ENCODE peak calls at places on chromosomes 3 and 15, in five cellular contexts. One of them, this sample, is unnamed.

GRCh38 chr3:31170932-31171670 is 276.6 kb upstream of the GADL1 start:
- DNase-seq in sigmoid colon: no peak
- DNase-seq in HepG2: no peak
- DNase-seq in H1: no peak
- DNase-seq in foreskin fibroblast: peak
- DNase-seq in this sample: no peak

GRCh38 chr3:184092199-184092598 is 4.7 kb upstream of the HTR3E start:
- DNase-seq in sigmoid colon: no peak
- DNase-seq in HepG2: no peak
- DNase-seq in H1: no peak
- DNase-seq in foreskin fibroblast: no peak
- DNase-seq in this sample: no peak

GRCh38 chr15:41629436-41629835 is 30.8 kb upstream of the MGA start:
- DNase-seq in sigmoid colon: no peak
- DNase-seq in HepG2: no peak
- DNase-seq in H1: no peak
- DNase-seq in foreskin fibroblast: no peak
- DNase-seq in this sample: no peak

GRCh38 chr15:84747423-84748273 is 744 bp upstream of the ZNF592 start:
- DNase-seq in sigmoid colon: peak
- DNase-seq in HepG2: peak
- DNase-seq in H1: no peak
- DNase-seq in foreskin fibroblast: peak
- DNase-seq in this sample: peak

GRCh38 chr3:117692416-117692995 is 982.9 kb downstream of the TUSC7 start:
- DNase-seq in sigmoid colon: no peak
- DNase-seq in HepG2: no peak
- DNase-seq in H1: no peak
- DNase-seq in foreskin fibroblast: peak
- DNase-seq in this sample: no peak

GRCh38 chr3:45043715-45044299 is 17.7 kb downstream of the CLEC3B start:
- DNase-seq in sigmoid colon: no peak
- DNase-seq in HepG2: no peak
- DNase-seq in H1: no peak
- DNase-seq in foreskin fibroblast: peak
- DNase-seq in this sample: no peak

GRCh38 chr15:43903864-43904290 is 77.1 kb downstream of the WDR76 start:
- DNase-seq in sigmoid colon: no peak
- DNase-seq in HepG2: peak
- DNase-seq in H1: peak
- DNase-seq in foreskin fibroblast: peak
- DNase-seq in this sample: peak

GRCh38 chr15:34102175-34102925 is 467 bp downstream of the PGBD4 start:
- DNase-seq in sigmoid colon: no peak
- DNase-seq in HepG2: no peak
- DNase-seq in H1: no peak
- DNase-seq in foreskin fibroblast: no peak
- DNase-seq in this sample: no peak

GRCh38 chr3:45343947-45344346 is 44.4 kb upstream of the LARS2 start:
- DNase-seq in sigmoid colon: no peak
- DNase-seq in HepG2: peak
- DNase-seq in H1: no peak
- DNase-seq in foreskin fibroblast: no peak
- DNase-seq in this sample: no peak

GRCh38 chr3:147616998-147617619 is 207.9 kb downstream of the ZIC1 start:
- DNase-seq in sigmoid colon: no peak
- DNase-seq in HepG2: peak
- DNase-seq in H1: no peak
- DNase-seq in foreskin fibroblast: peak
- DNase-seq in this sample: no peak

GRCh38 chr3:58497074-58497473 is 5.2 kb downstream of the KCTD6 start:
- DNase-seq in sigmoid colon: no peak
- DNase-seq in HepG2: no peak
- DNase-seq in H1: no peak
- DNase-seq in foreskin fibroblast: peak
- DNase-seq in this sample: no peak

GRCh38 chr3:132749786-132750185 is 27.6 kb upstream of the NPHP3 start:
- DNase-seq in sigmoid colon: no peak
- DNase-seq in HepG2: no peak
- DNase-seq in H1: no peak
- DNase-seq in foreskin fibroblast: peak
- DNase-seq in this sample: no peak

GRCh38 chr15:67176195-67176971 is 78.1 kb downstream of the AAGAB start:
- DNase-seq in sigmoid colon: no peak
- DNase-seq in HepG2: no peak
- DNase-seq in H1: no peak
- DNase-seq in foreskin fibroblast: no peak
- DNase-seq in this sample: no peak

GRCh38 chr3:37559461-37559860 is 302.2 kb upstream of the CTDSPL start:
- DNase-seq in sigmoid colon: no peak
- DNase-seq in HepG2: no peak
- DNase-seq in H1: no peak
- DNase-seq in foreskin fibroblast: peak
- DNase-seq in this sample: no peak

GRCh38 chr3:37210230-37210629 is 35.8 kb upstream of the LRRFIP2 start:
- DNase-seq in sigmoid colon: no peak
- DNase-seq in HepG2: no peak
- DNase-seq in H1: no peak
- DNase-seq in foreskin fibroblast: peak
- DNase-seq in this sample: no peak

GRCh38 chr3:153029350-153029749 is 132.7 kb upstream of the RAP2B start:
- DNase-seq in sigmoid colon: no peak
- DNase-seq in HepG2: no peak
- DNase-seq in H1: no peak
- DNase-seq in foreskin fibroblast: peak
- DNase-seq in this sample: no peak

GRCh38 chr3:127074900-127075360 is 92.0 kb downstream of the PLXNA1 start:
- DNase-seq in sigmoid colon: peak
- DNase-seq in HepG2: no peak
- DNase-seq in H1: no peak
- DNase-seq in foreskin fibroblast: peak
- DNase-seq in this sample: no peak

GRCh38 chr3:61589856-61590255 is 28.5 kb downstream of the PTPRG start:
- DNase-seq in sigmoid colon: no peak
- DNase-seq in HepG2: no peak
- DNase-seq in H1: no peak
- DNase-seq in foreskin fibroblast: peak
- DNase-seq in this sample: no peak

GRCh38 chr3:147773236-147773635 is 364.1 kb downstream of the ZIC1 start:
- DNase-seq in sigmoid colon: no peak
- DNase-seq in HepG2: no peak
- DNase-seq in H1: no peak
- DNase-seq in foreskin fibroblast: no peak
- DNase-seq in this sample: no peak

GRCh38 chr3:72176537-72177041 is 391.6 kb upstream of the PROK2 start:
- DNase-seq in sigmoid colon: no peak
- DNase-seq in HepG2: no peak
- DNase-seq in H1: no peak
- DNase-seq in foreskin fibroblast: no peak
- DNase-seq in this sample: no peak

GRCh38 chr3:101279765-101280385 is 40.5 kb downstream of the IMPG2 start:
- DNase-seq in sigmoid colon: no peak
- DNase-seq in HepG2: no peak
- DNase-seq in H1: no peak
- DNase-seq in foreskin fibroblast: peak
- DNase-seq in this sample: no peak

GRCh38 chr15:78811124-78811824 is at the start of gene ADAMTS7:
- DNase-seq in sigmoid colon: peak
- DNase-seq in HepG2: no peak
- DNase-seq in H1: peak
- DNase-seq in foreskin fibroblast: peak
- DNase-seq in this sample: peak

GRCh38 chr3:114899186-114899931 is 247.7 kb downstream of the ZBTB20 start:
- DNase-seq in sigmoid colon: no peak
- DNase-seq in HepG2: peak
- DNase-seq in H1: no peak
- DNase-seq in foreskin fibroblast: no peak
- DNase-seq in this sample: no peak

GRCh38 chr3:47006145-47006651 is 26.7 kb downstream of the NBEAL2 start:
- DNase-seq in sigmoid colon: no peak
- DNase-seq in HepG2: no peak
- DNase-seq in H1: no peak
- DNase-seq in foreskin fibroblast: no peak
- DNase-seq in this sample: no peak

GRCh38 chr15:71353171-71353570 is 237.9 kb downstream of the THSD4 start:
- DNase-seq in sigmoid colon: no peak
- DNase-seq in HepG2: no peak
- DNase-seq in H1: no peak
- DNase-seq in foreskin fibroblast: peak
- DNase-seq in this sample: no peak

GRCh38 chr15:36469567-36469966 is 109.9 kb upstream of the CDIN1 start:
- DNase-seq in sigmoid colon: no peak
- DNase-seq in HepG2: no peak
- DNase-seq in H1: no peak
- DNase-seq in foreskin fibroblast: peak
- DNase-seq in this sample: no peak

GRCh38 chr3:72008226-72008996 is 223.5 kb upstream of the PROK2 start:
- DNase-seq in sigmoid colon: no peak
- DNase-seq in HepG2: no peak
- DNase-seq in H1: no peak
- DNase-seq in foreskin fibroblast: peak
- DNase-seq in this sample: no peak

GRCh38 chr3:177335728-177336127 is 138.4 kb upstream of the TBL1XR1 start:
- DNase-seq in sigmoid colon: no peak
- DNase-seq in HepG2: no peak
- DNase-seq in H1: no peak
- DNase-seq in foreskin fibroblast: peak
- DNase-seq in this sample: no peak

GRCh38 chr3:23966308-23966707 is 21.2 kb downstream of the NR1D2 start:
- DNase-seq in sigmoid colon: no peak
- DNase-seq in HepG2: no peak
- DNase-seq in H1: no peak
- DNase-seq in foreskin fibroblast: peak
- DNase-seq in this sample: no peak

GRCh38 chr15:39321977-39322376 is 258.9 kb upstream of the THBS1 start:
- DNase-seq in sigmoid colon: no peak
- DNase-seq in HepG2: no peak
- DNase-seq in H1: no peak
- DNase-seq in foreskin fibroblast: no peak
- DNase-seq in this sample: no peak
- H3K4me3 ChIP-seq in sigmoid colon: no peak
- H3K4me3 ChIP-seq in HepG2: no peak
- H3K4me3 ChIP-seq in H1: no peak
- H3K4me3 ChIP-seq in foreskin fibroblast: no peak
- H3K4me3 ChIP-seq in this sample: no peak

DNA sequence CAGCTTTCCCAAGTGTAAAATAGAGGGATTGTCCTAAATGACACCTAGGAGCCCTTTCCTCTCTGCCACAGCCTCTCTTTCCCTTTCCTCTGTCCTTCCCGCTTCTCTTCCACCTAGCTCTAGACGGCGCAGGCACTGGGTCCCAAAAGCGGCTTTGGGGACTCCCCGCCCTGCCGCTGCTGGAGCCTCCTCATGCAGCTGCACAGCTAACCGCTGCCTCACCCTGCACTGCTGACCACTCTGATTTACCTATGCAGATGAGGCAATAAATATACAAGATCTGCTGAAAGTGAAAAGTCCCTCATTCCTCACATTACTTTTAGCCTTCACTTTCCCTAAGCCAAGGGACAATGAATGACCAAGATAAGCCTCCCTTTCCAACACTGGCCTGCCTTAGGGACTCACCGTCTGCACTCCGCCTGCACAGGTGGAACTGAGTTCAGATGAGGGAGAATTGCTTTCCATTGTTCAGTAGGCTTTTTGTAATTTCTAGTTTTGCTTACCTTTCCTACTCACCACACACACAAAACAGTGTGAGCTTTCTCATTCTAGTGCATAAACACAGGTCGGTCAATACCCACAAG is 197.5 kb upstream of the BCL6 start:
- DNase-seq in sigmoid colon: no peak
- DNase-seq in HepG2: no peak
- DNase-seq in H1: no peak
- DNase-seq in foreskin fibroblast: no peak
- DNase-seq in this sample: no peak
- H3K4me3 ChIP-seq in sigmoid colon: no peak
- H3K4me3 ChIP-seq in HepG2: no peak
- H3K4me3 ChIP-seq in H1: no peak
- H3K4me3 ChIP-seq in foreskin fibroblast: no peak
- H3K4me3 ChIP-seq in this sample: no peak

DNA sequence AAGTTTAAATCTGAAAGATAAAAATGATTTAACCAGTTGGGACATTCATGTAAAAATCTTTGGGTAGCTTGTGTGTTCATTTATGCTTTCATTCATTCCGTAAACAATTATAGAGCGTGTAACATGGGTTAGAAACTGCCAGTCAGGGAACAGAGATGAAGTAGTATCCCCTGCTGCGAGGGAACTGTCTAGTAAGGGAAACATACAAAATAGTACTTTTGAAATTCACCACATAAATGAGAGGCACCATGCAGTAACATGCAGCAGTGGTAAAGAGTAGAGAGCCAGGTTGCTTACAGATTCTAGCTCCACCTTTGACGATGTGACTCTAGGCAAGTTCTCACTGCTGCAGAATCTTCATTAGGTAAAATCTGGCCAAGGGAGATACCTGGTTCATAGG is 921 bp downstream of the DZIP3 start:
- DNase-seq in sigmoid colon: no peak
- DNase-seq in HepG2: peak
- DNase-seq in H1: no peak
- DNase-seq in foreskin fibroblast: peak
- DNase-seq in this sample: peak
- H3K4me3 ChIP-seq in sigmoid colon: peak
- H3K4me3 ChIP-seq in HepG2: peak
- H3K4me3 ChIP-seq in H1: peak
- H3K4me3 ChIP-seq in foreskin fibroblast: peak
- H3K4me3 ChIP-seq in this sample: peak

DNA sequence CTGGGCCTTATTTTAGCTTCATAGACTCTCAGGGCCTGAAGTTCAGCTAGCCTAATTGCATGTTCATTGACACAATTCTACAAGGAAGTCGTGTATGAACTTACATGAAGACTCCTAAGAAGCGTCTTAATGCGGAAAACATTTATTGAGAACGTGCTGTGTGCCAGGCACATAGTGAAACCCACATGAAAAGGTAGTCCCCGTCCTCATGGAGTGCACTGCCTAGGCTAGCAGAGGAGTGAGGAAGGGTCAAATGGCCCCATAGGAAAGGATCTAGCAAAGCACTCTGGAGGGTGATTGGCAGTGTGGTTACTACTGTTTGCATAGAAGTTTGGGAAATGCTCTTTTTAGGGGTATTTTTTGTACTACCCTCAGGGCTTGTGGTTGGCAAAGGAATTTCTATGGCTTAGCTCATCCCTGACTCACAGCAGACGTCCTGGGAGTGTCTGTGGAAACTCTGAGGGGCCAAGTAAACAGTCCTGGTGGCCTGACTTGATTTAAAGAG is 854 bp upstream of the NPTN start:
- DNase-seq in sigmoid colon: no peak
- DNase-seq in HepG2: peak
- DNase-seq in H1: no peak
- DNase-seq in foreskin fibroblast: peak
- DNase-seq in this sample: no peak
- H3K4me3 ChIP-seq in sigmoid colon: peak
- H3K4me3 ChIP-seq in HepG2: peak
- H3K4me3 ChIP-seq in H1: peak
- H3K4me3 ChIP-seq in foreskin fibroblast: peak
- H3K4me3 ChIP-seq in this sample: peak

GRCh38 chr3:10140996-10141546 is 507 bp upstream of the VHL start:
- DNase-seq in sigmoid colon: no peak
- DNase-seq in HepG2: no peak
- DNase-seq in H1: no peak
- DNase-seq in foreskin fibroblast: no peak
- DNase-seq in this sample: peak
- H3K4me3 ChIP-seq in sigmoid colon: peak
- H3K4me3 ChIP-seq in HepG2: no peak
- H3K4me3 ChIP-seq in H1: no peak
- H3K4me3 ChIP-seq in foreskin fibroblast: peak
- H3K4me3 ChIP-seq in this sample: peak

GRCh38 chr3:182241777-182242556 is 530.2 kb downstream of the SOX2 start:
- DNase-seq in sigmoid colon: peak
- DNase-seq in HepG2: peak
- DNase-seq in H1: no peak
- DNase-seq in foreskin fibroblast: peak
- DNase-seq in this sample: no peak
- H3K4me3 ChIP-seq in sigmoid colon: no peak
- H3K4me3 ChIP-seq in HepG2: no peak
- H3K4me3 ChIP-seq in H1: no peak
- H3K4me3 ChIP-seq in foreskin fibroblast: no peak
- H3K4me3 ChIP-seq in this sample: no peak

This sample was measured in CD8-positive, alpha-beta memory T cell.